ENCODE peak calls at places on chromosomes 5 and 9, in seven cellular contexts. E is IMR-90, N is NT2/D1, D is MM.1S, A is HCT116, H is GM23248, Z is GM12878. V is an unnamed sample.

GRCh38 chr5:157485811-157486739 is 26.1 kb downstream of the NIPAL4 start:
- DNase-seq in Z (no peak), A (no peak), E (no peak), H (no peak), D (no peak), N (no peak), V (no peak)

GRCh38 chr5:34509392-34509791 is 146.7 kb upstream of the RAI14 start:
- DNase-seq in H (no peak), E (no peak), Z (no peak), A (no peak), D (no peak), N (no peak), V (no peak)

GRCh38 chr5:114184006-114184405 is 177.9 kb upstream of the KCNN2 start:
- DNase-seq in Z (no peak), H (no peak), A (no peak), D (no peak), E (peak; percentile 25), N (no peak), V (peak; percentile 41)

GRCh38 chr5:108730617-108731340 is 16.9 kb upstream of the FER start:
- DNase-seq in N (no peak), E (peak; percentile 55), H (no peak), D (no peak), Z (no peak), A (no peak), V (no peak)

GRCh38 chr5:67731886-67732285 is 483.7 kb upstream of the PIK3R1 start:
- DNase-seq in Z (no peak), D (no peak), A (no peak), E (no peak), N (no peak), H (no peak), V (no peak)

GRCh38 chr5:174306345-174307030 is 261.0 kb downstream of the NSG2 start:
- DNase-seq in A (no peak), N (no peak), Z (no peak), E (no peak), H (no peak), D (no peak), V (peak; percentile 51)

GRCh38 chr5:61275841-61276240 is 56.2 kb upstream of the ZSWIM6 start:
- DNase-seq in H (peak; percentile 73), Z (no peak), A (no peak), E (peak; percentile 82), N (no peak), D (no peak), V (peak; percentile 64)

GRCh38 chr9:124423591-124423990 is 8.3 kb upstream of the PSMB7 start:
- DNase-seq in E (no peak), N (no peak), Z (no peak), A (no peak), H (peak; percentile 49), D (no peak), V (no peak)

GRCh38 chr5:155049569-155050383 is 36.2 kb downstream of the KIF4B start:
- DNase-seq in N (no peak), A (peak; percentile 7), E (peak; percentile 4), Z (no peak), H (peak; percentile 28), D (no peak), V (no peak)

GRCh38 chr5:147973086-147973485 is 66.7 kb upstream of the C5orf46 start:
- DNase-seq in D (no peak), Z (no peak), N (no peak), A (no peak), E (no peak), H (no peak), V (no peak)

GRCh38 chr9:130936285-130937117 is 2.5 kb downstream of the FIBCD1 start:
- DNase-seq in E (peak; percentile 75), N (peak; percentile 76), D (no peak), Z (no peak), A (no peak), H (peak; percentile 88), V (peak; percentile 76)

GRCh38 chr5:127942246-127943060 is 141.1 kb upstream of the SLC12A2 start:
- DNase-seq in D (no peak), Z (no peak), E (peak; percentile 66), H (peak; percentile 17), N (no peak), A (no peak), V (peak; percentile 56)

GRCh38 chr5:128870923-128871322 is 94.4 kb upstream of the SLC27A6 start:
- DNase-seq in H (no peak), A (no peak), N (no peak), Z (no peak), E (no peak), D (no peak), V (no peak)

GRCh38 chr5:1765880-1766235 is 33.8 kb downstream of the MRPL36 start:
- DNase-seq in H (no peak), A (no peak), N (no peak), D (no peak), E (no peak), Z (no peak), V (no peak)

GRCh38 chr5:59238126-59238902 is 655.2 kb downstream of the PDE4D start:
- DNase-seq in E (no peak), D (no peak), N (no peak), Z (peak; percentile 15), H (no peak), A (no peak), V (no peak)

GRCh38 chr5:34775886-34776285 is 63.1 kb upstream of the TTC23L start:
- DNase-seq in H (no peak), Z (no peak), E (no peak), A (no peak), D (no peak), N (no peak), V (no peak)

GRCh38 chr5:71895546-71895945 is 176.5 kb downstream of the CARTPT start:
- DNase-seq in Z (no peak), D (no peak), H (no peak), N (no peak), E (no peak), A (no peak), V (no peak)

GRCh38 chr5:131305906-131306305 is 42.1 kb downstream of the CDC42SE2 start:
- DNase-seq in A (no peak), H (no peak), N (no peak), Z (no peak), D (no peak), E (peak; percentile 64), V (peak; percentile 48)

GRCh38 chr5:36535390-36535789 is 71.0 kb upstream of the SLC1A3 start:
- DNase-seq in H (no peak), N (no peak), A (no peak), D (no peak), Z (no peak), E (no peak), V (no peak)

GRCh38 chr5:159961761-159962160 is 45.5 kb downstream of the ADRA1B start:
- DNase-seq in A (no peak), N (no peak), D (no peak), Z (no peak), H (no peak), E (no peak), V (no peak)

GRCh38 chr5:141412853-141413539 is at the start of gene PCDHGA10:
- DNase-seq in E (peak; percentile 80), A (peak; percentile 71), N (no peak), D (peak; percentile 80), Z (peak; percentile 27), H (peak; percentile 94), V (peak; percentile 81)

GRCh38 chr5:1235379-1235778 is 10.2 kb downstream of the SLC6A18 start:
- DNase-seq in E (no peak), D (no peak), N (no peak), A (no peak), H (no peak), Z (no peak), V (no peak)

GRCh38 chr9:111728617-111729366 is 65.9 kb downstream of the SHOC1 start:
- DNase-seq in Z (no peak), A (peak; percentile 87), D (no peak), N (no peak), H (peak; percentile 75), E (peak; percentile 97), V (peak; percentile 94)

DNA sequence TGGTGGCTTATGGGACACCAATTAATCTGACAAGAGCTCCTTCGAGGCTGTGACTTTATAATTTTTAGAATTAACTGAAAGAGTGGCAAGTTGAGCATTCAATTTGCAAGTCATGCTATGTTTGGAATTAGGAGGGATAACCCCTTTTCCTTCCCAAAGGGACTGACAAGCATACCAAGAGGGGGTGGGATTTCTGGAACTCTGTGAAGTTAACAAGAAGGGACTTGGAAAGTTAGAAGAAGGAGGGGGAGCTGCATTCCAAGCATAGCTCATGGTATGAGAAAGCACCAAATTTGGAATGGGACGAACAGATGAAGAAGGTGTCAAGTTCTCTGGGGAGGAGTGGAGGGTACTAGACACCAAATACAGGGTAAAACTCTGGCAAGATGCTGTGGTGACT is 8.9 kb upstream of the PALM2AKAP2 start:
- DNase-seq in Z (no peak), A (no peak), E (peak; percentile 78), D (no peak), H (peak; percentile 51), N (peak; percentile 81), V (peak; percentile 98)
- H3K9ac ChIP-seq in Z (no peak overlapping the region), A (no peak overlapping the region), E (no peak overlapping the region), D (no peak overlapping the region), H (no peak overlapping the region), N (no peak overlapping the region), V (no peak overlapping the region)

GRCh38 chr9:22088372-22089063 is 79.4 kb upstream of the CDKN2B start:
- DNase-seq in A (no peak), H (no peak), Z (no peak), E (no peak), N (no peak), D (no peak), V (peak; percentile 54)

GRCh38 chr9:22079873-22080341 is 70.8 kb upstream of the CDKN2B start:
- DNase-seq in Z (peak; percentile 40), D (no peak), A (no peak), E (peak; percentile 87), N (no peak), H (peak; percentile 88), V (peak; percentile 80)

DNA sequence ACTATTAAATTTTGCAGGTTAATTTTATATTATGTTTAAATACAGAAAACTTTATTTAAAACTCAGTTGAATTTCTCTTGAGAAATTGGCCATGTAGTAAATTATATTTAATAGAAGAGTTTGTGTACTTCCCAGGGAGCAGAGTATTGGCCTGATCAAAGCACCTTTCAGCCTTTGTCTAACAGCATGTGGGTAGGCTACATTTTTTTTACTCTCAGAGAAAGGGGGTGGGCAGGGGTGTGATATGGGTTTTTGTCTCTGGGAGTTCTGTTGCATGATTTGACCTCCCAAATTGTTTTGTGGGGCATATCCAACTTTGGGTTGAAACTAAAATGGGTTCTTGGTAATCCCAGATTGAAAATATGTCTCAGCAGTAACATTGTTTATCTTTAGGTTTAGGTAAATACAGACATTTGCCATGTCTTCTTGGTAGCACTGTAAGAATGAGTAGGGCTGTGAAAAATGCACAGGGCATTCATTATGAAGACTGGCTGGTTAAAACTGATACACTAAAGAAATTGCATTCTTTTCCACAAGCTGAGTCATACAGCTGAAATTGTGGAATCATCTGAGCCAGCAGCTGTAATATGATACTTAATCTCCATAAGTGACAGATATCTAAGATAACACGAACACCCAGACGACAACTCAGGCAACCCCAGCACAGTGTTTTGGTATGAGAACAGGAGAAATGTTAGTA is 75.4 kb upstream of the CDKN2B start:
- DNase-seq in Z (no peak), A (peak; percentile 74), N (no peak), D (no peak), H (peak; percentile 89), E (peak; percentile 97), V (peak; percentile 93)
- H3K9ac ChIP-seq in Z (no peak overlapping the region), A (peak overlapping the region; percentile 37), N (no peak overlapping the region), D (no peak overlapping the region), H (no peak overlapping the region), E (no peak overlapping the region), V (no peak overlapping the region)

GRCh38 chr9:129619787-129620668 is 873 bp downstream of the C9orf50 start:
- DNase-seq in N (no peak), E (peak; percentile 34), Z (no peak), A (no peak), H (peak; percentile 65), D (no peak), V (no peak)
- H3K9ac ChIP-seq in N (peak overlapping the region; percentile 69), E (peak overlapping the region; percentile 69), Z (no peak overlapping the region), A (no peak overlapping the region), H (peak overlapping the region; percentile 78), D (no peak overlapping the region), V (peak overlapping the region; percentile 65)

GRCh38 chr9:133128152-133128551 is 7.1 kb upstream of the RALGDS start:
- DNase-seq in H (no peak), D (no peak), Z (no peak), N (no peak), A (no peak), E (no peak), V (no peak)
- H3K9ac ChIP-seq in H (no peak overlapping the region), D (no peak overlapping the region), Z (no peak overlapping the region), N (no peak overlapping the region), A (no peak overlapping the region), E (no peak overlapping the region), V (no peak overlapping the region)

V was measured in fibroblast of lung.